ENCODE peak calls at places on chromosome 12, in four cellular contexts. R is activated T-cell treated with anti-CD3 and anti-CD28 coated beads, Interleukin-2, amount 50 U/mL, for 72 hours; Q is activated CD4-positive, alpha-beta memory T cell treated with anti-CD3 and anti-CD28 coated beads, Interleukin-2, amount 10 ng/mL, durations not matched to agents 7 days and 5 days; H is activated CD4-positive, alpha-beta T cell treated with anti-CD3 and anti-CD28 coated beads for 1 hour. Y is an unnamed sample.

GRCh38 chr12:67358686-67359374 is 89.7 kb downstream of the CAND1 start:
- DNase-seq in R (no peak), Q (no peak), H (no peak), Y (no peak)

GRCh38 chr12:53694746-53695145 is 18.9 kb upstream of the ATP5MC2 start:
- DNase-seq in R (no peak), Q (no peak), H (no peak), Y (no peak)

GRCh38 chr12:53518381-53518780 is 11.1 kb upstream of the NPFF start:
- DNase-seq in R (no peak), Q (no peak), H (no peak), Y (no peak)

GRCh38 chr12:125038976-125039625 is 26.1 kb upstream of the AACS start:
- DNase-seq in R (no peak), Q (no peak), H (no peak), Y (no peak)

GRCh38 chr12:31629756-31630732 is 29.4 kb upstream of the ETFBKMT start:
- DNase-seq in R (no peak), Q (no peak), H (no peak), Y (no peak)

GRCh38 chr12:53047221-53048032 is 2.4 kb upstream of the TNS2 start:
- DNase-seq in R (peak; percentile 88), Q (peak; percentile 70), H (peak; percentile 55), Y (peak; percentile 86)

GRCh38 chr12:78338054-78338785 is 507.5 kb downstream of the NAV3 start:
- DNase-seq in R (no peak), Q (no peak), H (no peak), Y (no peak)

GRCh38 chr12:89671469-89671868 is 37.2 kb downstream of the ATP2B1 start:
- DNase-seq in R (no peak), Q (no peak), H (no peak), Y (no peak)

GRCh38 chr12:19039515-19039914 is 90.0 kb upstream of the PLEKHA5 start:
- DNase-seq in R (no peak), Q (no peak), H (no peak), Y (no peak)

GRCh38 chr12:9947674-9948073 is 15.5 kb upstream of the CLEC2A start:
- DNase-seq in R (no peak), Q (no peak), H (no peak), Y (no peak)

GRCh38 chr12:122088181-122088810 is 9.7 kb downstream of the MLXIP start:
- DNase-seq in R (no peak), Q (no peak), H (no peak), Y (no peak)

GRCh38 chr12:62625238-62625637 is 158.6 kb downstream of the MON2 start:
- DNase-seq in R (no peak), Q (no peak), H (no peak), Y (no peak)

GRCh38 chr12:83664650-83665049 is 977.9 kb downstream of the TMTC2 start:
- DNase-seq in R (no peak), Q (no peak), H (no peak), Y (no peak)

GRCh38 chr12:64923536-64923935 is 99.1 kb downstream of the TBC1D30 start:
- DNase-seq in R (no peak), Q (no peak), H (no peak), Y (no peak)

GRCh38 chr12:124002654-124003053 is 29.6 kb downstream of the ZNF664 start:
- DNase-seq in R (no peak), Q (no peak), H (no peak), Y (no peak)

GRCh38 chr12:6273209-6273928 is 37.1 kb upstream of the PLEKHG6 start:
- DNase-seq in R (no peak), Q (no peak), H (no peak), Y (no peak)

GRCh38 chr12:74770552-74770951 is 232.9 kb downstream of the ATXN7L3B start:
- DNase-seq in R (no peak), Q (no peak), H (no peak), Y (no peak)

GRCh38 chr12:58302487-58303011 is 361.2 kb downstream of the ATP23 start:
- DNase-seq in R (no peak), Q (no peak), H (no peak), Y (no peak)

GRCh38 chr12:29799591-29799990 is 15.8 kb upstream of the TMTC1 start:
- DNase-seq in R (no peak), Q (no peak), H (no peak), Y (no peak)

GRCh38 chr12:15688838-15689237 is 100.3 kb downstream of the EPS8 start:
- DNase-seq in R (no peak), Q (no peak), H (no peak), Y (no peak)

Y was measured in activated CD8-positive, alpha-beta memory T cell treated with anti-CD3 and anti-CD28 coated beads for 24 hours.